ENCODE peak calls at places on chromosomes 4 and X, in four cellular contexts. Z is K562, D is heart left ventricle, Q is A549. F is an unnamed sample.
A peak's percentile ranks its signal among the peaks of the same experiment; 100 is the strongest.

GRCh38 chrX:153726286-153727107 is 1.8 kb downstream of the ABCD1 start:
- DNase-seq in D (peak; percentile 82), Q (no peak), Z (peak; percentile 66), F (peak; percentile 90)

GRCh38 chr4:88814043-88814617 is 116.5 kb upstream of the NAP1L5 start:
- DNase-seq in D (no peak), Q (no peak), Z (no peak), F (no peak)

GRCh38 chrX:103464071-103464773 is 55.1 kb downstream of the RAB40A start:
- DNase-seq in Q (peak; percentile 54), D (no peak), Z (peak; percentile 28), F (peak; percentile 38)

GRCh38 chr4:40185830-40186664 is 10.8 kb upstream of the RHOH start:
- DNase-seq in Q (no peak), D (no peak), Z (no peak), F (no peak)

GRCh38 chr4:152981842-152982241 is 45.7 kb downstream of the FHDC1 start:
- DNase-seq in Q (no peak), D (no peak), Z (no peak), F (no peak)

GRCh38 chr4:55438314-55438713 is 42.6 kb downstream of the TMEM165 start:
- DNase-seq in D (no peak), Q (no peak), Z (no peak), F (no peak)

GRCh38 chr4:16439771-16440170 is 213.5 kb upstream of the TAPT1 start:
- DNase-seq in D (no peak), Z (no peak), Q (no peak), F (no peak)

GRCh38 chr4:8334786-8335460 is 65.4 kb downstream of the HTRA3 start:
- DNase-seq in Z (no peak), Q (no peak), D (no peak), F (no peak)

GRCh38 chr4:99366491-99366890 is 13.9 kb upstream of the ADH1C start:
- DNase-seq in Z (no peak), Q (no peak), D (no peak), F (no peak)

DNA sequence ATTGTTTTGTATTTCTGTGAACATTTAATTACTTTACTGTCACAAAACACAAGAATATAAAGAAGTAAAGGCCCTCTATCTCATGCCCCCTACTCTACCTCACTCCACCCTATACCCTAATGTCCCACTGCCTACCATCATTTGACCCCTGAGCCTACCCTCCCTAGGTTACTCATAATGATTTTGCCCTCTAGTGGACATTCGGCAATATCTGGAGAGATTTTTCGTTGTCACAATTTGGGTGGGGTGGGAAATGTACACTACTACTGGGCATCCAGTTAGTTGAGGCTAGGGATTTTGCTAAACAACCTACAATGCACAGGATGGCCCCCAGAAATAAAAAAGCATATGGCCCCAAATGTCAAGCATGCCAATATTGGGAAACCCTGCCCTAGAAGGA is 10.2 kb downstream of the TEX13A start:
- DNase-seq in D (no peak), Z (no peak), Q (no peak), F (no peak)
- TF ChIP-seq CTCF in D (no peak), Z (no peak), Q (no peak), F (no peak)

GRCh38 chrX:43654431-43655150 is 1.5 kb upstream of the MAOA start:
- DNase-seq in Z (peak; percentile 82), D (peak; percentile 95), Q (peak; percentile 92), F (peak; percentile 91)
- TF ChIP-seq POLR2A in Z (no peak), D (no peak), Q (peak; percentile 47), F (peak; percentile 55)

GRCh38 chr4:168769416-168769815 is 240.6 kb downstream of the CBR4 start:
- DNase-seq in Q (peak; percentile 24), D (no peak), Z (no peak), F (no peak)
- H3K4me3 ChIP-seq in Q (no peak overlapping the region), D (no peak overlapping the region), Z (no peak overlapping the region), F (no peak overlapping the region)

GRCh38 chrX:120753413-120754251 is 122.0 kb downstream of the CT47B1 start:
- DNase-seq in Q (no peak), Z (no peak), D (no peak), F (no peak)
- TF ChIP-seq CTCF in Q (no peak), Z (no peak), D (no peak), F (no peak)

F was measured in adrenal gland.